ENCODE peak calls at places on chromosome 20, in six cellular contexts. S is lower lobe of right lung; H is BJ; F is CD8-positive, alpha-beta memory T cell; K is epithelial cell of proximal tubule; R is stomach. J is an unnamed sample.

GRCh38 chr20:49584418-49585382 is 16.8 kb upstream of the PTGIS start:
- DNase-seq in F (no peak), R (peak; percentile 69), S (no peak), K (no peak), H (no peak), J (no peak)

GRCh38 chr20:39269031-39269461 is 306.9 kb downstream of the DHX35 start:
- DNase-seq in F (no peak), S (peak; percentile 54), K (no peak), R (peak; percentile 54), H (no peak), J (no peak)

GRCh38 chr20:47544240-47544639 is 42.6 kb downstream of the NCOA3 start:
- DNase-seq in K (no peak), R (no peak), F (no peak), S (no peak), H (no peak), J (no peak)

GRCh38 chr20:36273414-36274247 is 32.5 kb upstream of the DLGAP4 start:
- DNase-seq in S (no peak), F (no peak), R (no peak), K (no peak), H (no peak), J (peak; percentile 78)

GRCh38 chr20:3701061-3701998 is 11.1 kb downstream of the SIGLEC1 start:
- DNase-seq in H (no peak), K (no peak), R (no peak), F (no peak), S (peak; percentile 26), J (no peak)

GRCh38 chr20:24955045-24955444 is 6.0 kb downstream of the CST7 start:
- DNase-seq in R (peak; percentile 20), K (no peak), H (no peak), S (peak; percentile 16), F (no peak), J (peak; percentile 20)

GRCh38 chr20:62596921-62597320 is 45.4 kb upstream of the SLCO4A1 start:
- DNase-seq in F (no peak), S (no peak), R (no peak), K (no peak), H (no peak), J (no peak)

GRCh38 chr20:22974354-22974753 is 60.8 kb upstream of the SSTR4 start:
- DNase-seq in R (peak; percentile 55), K (no peak), F (no peak), S (no peak), H (no peak), J (no peak)

GRCh38 chr20:2806351-2806701 is 5.9 kb upstream of the CPXM1 start:
- DNase-seq in H (no peak), R (no peak), K (no peak), F (no peak), S (no peak), J (no peak)

GRCh38 chr20:47540443-47541354 is 39.0 kb downstream of the NCOA3 start:
- DNase-seq in R (no peak), S (no peak), K (no peak), H (no peak), F (no peak), J (no peak)

GRCh38 chr20:47620808-47621805 is 119.4 kb downstream of the NCOA3 start:
- DNase-seq in S (no peak), K (peak; percentile 22), F (no peak), R (no peak), H (no peak), J (no peak)

GRCh38 chr20:6765469-6766058 is 1.9 kb upstream of the BMP2 start:
- DNase-seq in K (peak; percentile 56), F (no peak), R (no peak), S (no peak), H (peak; percentile 27), J (no peak)

GRCh38 chr20:54995553-54995952 is 520.2 kb downstream of the DOK5 start:
- DNase-seq in R (no peak), H (no peak), F (no peak), K (no peak), S (no peak), J (no peak)

GRCh38 chr20:9741996-9742395 is 96.9 kb downstream of the PAK5 start:
- DNase-seq in R (no peak), K (no peak), S (no peak), F (no peak), H (no peak), J (no peak)

GRCh38 chr20:19813839-19814238 is 55.8 kb downstream of the RIN2 start:
- DNase-seq in R (no peak), S (no peak), F (no peak), H (peak; percentile 24), K (no peak), J (no peak)

GRCh38 chr20:33337531-33338165 is 54.6 kb downstream of the BPIFB1 start:
- DNase-seq in K (no peak), H (no peak), R (no peak), F (no peak), S (no peak), J (no peak)

GRCh38 chr20:2114560-2114959 is 12.9 kb downstream of the STK35 start:
- DNase-seq in S (no peak), F (no peak), R (no peak), H (no peak), K (no peak), J (no peak)

GRCh38 chr20:44219287-44219686 is 8.7 kb upstream of the OSER1 start:
- DNase-seq in R (no peak), K (no peak), H (no peak), F (no peak), S (no peak), J (no peak)

GRCh38 chr20:24658920-24659660 is 189.7 kb downstream of the SYNDIG1 start:
- DNase-seq in K (no peak), R (no peak), F (no peak), H (no peak), S (no peak), J (no peak)

DNA sequence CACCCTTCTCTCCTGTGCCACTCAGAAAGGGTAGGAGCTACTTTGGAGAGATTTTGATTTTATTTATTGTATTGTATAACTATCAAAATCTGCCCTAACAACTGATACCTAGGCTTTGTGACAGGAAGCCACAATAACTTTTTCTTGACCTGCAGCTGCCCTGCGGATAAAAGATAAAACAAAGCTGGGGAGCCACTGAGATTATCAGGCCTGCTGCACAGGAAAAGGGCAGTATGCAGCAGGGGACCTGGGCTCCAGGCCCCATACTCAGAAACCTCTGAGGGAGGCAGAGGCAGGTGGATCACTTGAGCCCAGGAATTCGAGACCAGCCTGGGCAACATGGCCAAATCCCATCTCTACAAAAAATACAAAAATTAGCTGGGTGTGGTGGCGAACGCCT is 980 bp upstream of the SNX21 start:
- DNase-seq in F (no peak), R (no peak), H (no peak), S (no peak), K (no peak), J (no peak)
- H3K4me3 ChIP-seq in F (no peak overlapping the region), R (peak overlapping the region; percentile 69), H (no peak overlapping the region), S (peak overlapping the region; percentile 84), K (no peak overlapping the region), J (no peak overlapping the region)

GRCh38 chr20:58222446-58222845 is 6.0 kb downstream of the ANKRD60 start:
- DNase-seq in F (no peak), R (no peak), H (no peak), K (no peak), S (no peak), J (no peak)

GRCh38 chr20:58218665-58219341 is 9.7 kb downstream of the ANKRD60 start:
- DNase-seq in R (no peak), H (no peak), F (no peak), S (no peak), K (no peak), J (peak; percentile 66)

GRCh38 chr20:58223358-58223941 is 5.0 kb downstream of the ANKRD60 start:
- DNase-seq in K (no peak), S (no peak), R (no peak), H (no peak), F (no peak), J (no peak)

GRCh38 chr20:58216334-58216733 is 12.1 kb downstream of the ANKRD60 start:
- DNase-seq in K (no peak), R (no peak), F (no peak), H (no peak), S (no peak), J (peak; percentile 42)

GRCh38 chr20:58219342-58219700 is 9.1 kb downstream of the ANKRD60 start:
- DNase-seq in S (no peak), K (no peak), R (no peak), F (no peak), H (peak; percentile 45), J (no peak)
- H3K4me3 ChIP-seq in S (no peak overlapping the region), K (no peak overlapping the region), R (no peak overlapping the region), F (no peak overlapping the region), H (no peak overlapping the region), J (no peak overlapping the region)

DNA sequence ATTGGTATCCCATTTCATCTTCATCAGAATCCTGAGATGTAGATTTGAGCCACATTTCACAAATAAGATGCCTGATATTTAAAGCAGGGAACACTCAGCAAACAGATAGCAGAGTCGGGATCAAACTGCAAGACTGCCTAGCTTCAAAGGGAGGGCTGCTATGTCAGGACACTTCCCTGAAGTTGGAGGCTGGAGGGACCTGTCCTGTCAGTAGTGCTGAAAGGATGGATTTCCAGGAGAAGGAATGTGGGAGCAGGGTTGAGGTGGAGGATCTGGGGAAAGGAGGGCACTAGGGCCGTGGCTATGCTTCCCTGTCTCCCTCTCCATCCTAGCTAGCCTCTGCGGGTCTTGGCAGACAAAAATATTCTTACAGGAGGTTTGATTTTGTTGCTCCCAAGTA is 32.2 kb downstream of the COX4I2 start:
- DNase-seq in H (no peak), K (no peak), R (no peak), F (no peak), S (no peak), J (no peak)
- H3K4me3 ChIP-seq in H (no peak overlapping the region), K (no peak overlapping the region), R (no peak overlapping the region), F (no peak overlapping the region), S (no peak overlapping the region), J (no peak overlapping the region)

GRCh38 chr20:61589055-61589385 is 337.0 kb downstream of the CDH4 start:
- DNase-seq in S (no peak), F (no peak), H (peak; percentile 60), R (no peak), K (peak; percentile 33), J (no peak)

GRCh38 chr20:61590236-61590635 is 338.2 kb downstream of the CDH4 start:
- DNase-seq in H (no peak), F (no peak), S (no peak), R (no peak), K (no peak), J (no peak)

GRCh38 chr20:61587910-61588309 is 335.8 kb downstream of the CDH4 start:
- DNase-seq in S (no peak), K (no peak), H (no peak), F (no peak), R (no peak), J (no peak)

GRCh38 chr20:61587036-61587435 is 335.0 kb downstream of the CDH4 start:
- DNase-seq in R (no peak), H (no peak), S (no peak), F (no peak), K (no peak), J (no peak)

GRCh38 chr20:61588356-61589054 is 336.4 kb downstream of the CDH4 start:
- DNase-seq in F (no peak), H (peak; percentile 10), K (no peak), S (peak; percentile 4), R (no peak), J (no peak)
- H3K4me3 ChIP-seq in F (no peak overlapping the region), H (no peak overlapping the region), K (peak overlapping the region; percentile 14), S (no peak overlapping the region), R (peak overlapping the region; percentile 1), J (no peak overlapping the region)

GRCh38 chr20:18058661-18059467 is 1.1 kb upstream of the OVOL2 start:
- DNase-seq in H (no peak), S (peak; percentile 65), K (no peak), R (peak; percentile 67), F (no peak), J (no peak)
- H3K4me3 ChIP-seq in H (no peak overlapping the region), S (peak overlapping the region; percentile 58), K (peak overlapping the region; percentile 5), R (peak overlapping the region; percentile 53), F (no peak overlapping the region), J (peak overlapping the region; percentile 17)

J was measured in RWPE2.